ENCODE peak calls at places on chromosome 4, in ten cellular contexts. F is fibroblast of lung, X is OCI-LY7, G is psoas muscle, O is right cardiac atrium, L is upper lobe of right lung, H is left lung, R is ovary, B is astrocyte, U is lower lobe of right lung. N is an unnamed sample.

GRCh38 chr4:142331646-142332045 is 514.5 kb downstream of the INPP4B start:
- DNase-seq in F (peak; percentile 81), X (no peak), G (no peak), O (no peak), L (no peak), H (no peak), R (no peak), B (peak; percentile 72), U (no peak), N (no peak)

GRCh38 chr4:15755781-15756180 is 22.3 kb upstream of the CD38 start:
- DNase-seq in F (no peak), X (no peak), G (no peak), O (no peak), L (no peak), H (no peak), R (no peak), B (no peak), U (no peak), N (no peak)

GRCh38 chr4:165367040-165367439 is 11.8 kb upstream of the CPE start:
- DNase-seq in F (no peak), X (no peak), G (no peak), O (no peak), L (no peak), H (no peak), R (no peak), B (no peak), U (no peak), N (no peak)

GRCh38 chr4:83413676-83414075 is 41.9 kb downstream of the HELQ start:
- DNase-seq in F (no peak), X (no peak), G (no peak), O (no peak), L (no peak), H (no peak), R (no peak), B (no peak), U (no peak), N (no peak)

GRCh38 chr4:22679518-22679897 is 13.2 kb upstream of the GBA3 start:
- DNase-seq in F (no peak), X (no peak), G (no peak), O (no peak), L (no peak), H (no peak), R (no peak), B (no peak), U (no peak), N (no peak)

GRCh38 chr4:171162478-171162877 is 650.7 kb upstream of the GALNTL6 start:
- DNase-seq in F (no peak), X (no peak), G (no peak), O (no peak), L (no peak), H (no peak), R (no peak), B (no peak), U (no peak), N (no peak)

GRCh38 chr4:139440971-139441370 is 12.9 kb upstream of the RAB33B start:
- DNase-seq in F (no peak), X (no peak), G (no peak), O (no peak), L (no peak), H (no peak), R (no peak), B (peak; percentile 44), U (no peak), N (no peak)

GRCh38 chr4:140308366-140309123 is 64.9 kb upstream of the SCOC start:
- DNase-seq in F (peak; percentile 98), X (no peak), G (peak; percentile 75), O (peak; percentile 60), L (no peak), H (no peak), R (peak; percentile 30), B (peak; percentile 95), U (no peak), N (peak; percentile 83)

GRCh38 chr4:2462218-2462991 is 6.5 kb upstream of the RNF4 start:
- DNase-seq in F (peak; percentile 75), X (peak; percentile 84), G (peak; percentile 73), O (peak; percentile 65), L (peak; percentile 82), H (peak; percentile 89), R (peak; percentile 65), B (peak; percentile 69), U (peak; percentile 76), N (peak; percentile 88)

GRCh38 chr4:118373614-118374255 is 20.9 kb upstream of the PRSS12 start:
- DNase-seq in F (peak; percentile 51), X (no peak), G (no peak), O (no peak), L (no peak), H (no peak), R (no peak), B (peak; percentile 9), U (no peak), N (no peak)

DNA sequence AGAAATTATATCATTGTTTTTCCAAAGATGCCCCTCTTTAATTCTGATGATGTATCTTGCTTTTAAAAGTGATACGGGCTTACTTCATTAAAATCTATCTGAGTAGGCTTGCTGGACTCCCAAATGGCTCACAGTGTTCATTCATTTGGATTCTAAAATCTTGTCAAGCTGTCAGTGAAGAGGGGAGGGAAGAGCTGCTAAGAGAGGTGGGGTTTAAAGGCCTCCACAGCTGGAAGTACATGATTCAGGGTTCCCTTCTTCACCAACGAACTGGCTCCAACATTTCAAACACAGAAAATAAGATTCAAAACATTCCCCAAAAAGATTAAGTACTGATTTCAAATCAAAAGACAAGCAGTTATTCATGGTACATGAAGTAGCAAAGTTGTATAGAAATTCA is 132.9 kb upstream of the NAP1L5 start:
- DNase-seq in F (no peak), X (no peak), G (no peak), O (no peak), L (no peak), H (no peak), R (no peak), B (no peak), U (no peak), N (no peak)
- H3K4me3 ChIP-seq in F (no peak overlapping the region), X (no peak overlapping the region), G (no peak overlapping the region), O (no peak overlapping the region), L (no peak overlapping the region), H (no peak overlapping the region), R (no peak overlapping the region), B (no peak overlapping the region), U (no peak overlapping the region), N (no peak overlapping the region)

GRCh38 chr4:19119904-19120303 is 1098.3 kb upstream of the LCORL start:
- DNase-seq in F (no peak), X (no peak), G (no peak), O (no peak), L (no peak), H (no peak), R (no peak), B (no peak), U (no peak), N (no peak)
- H3K9me3 ChIP-seq in F (no peaks in the 10 kb centered on the region), X (peaks cover 4% of the 10 kb centered on the region), G (no peaks in the 10 kb centered on the region), O (no peaks in the 10 kb centered on the region), L (no peaks in the 10 kb centered on the region), H (no peaks in the 10 kb centered on the region), R (no peaks in the 10 kb centered on the region), B (no peaks in the 10 kb centered on the region), U (no peaks in the 10 kb centered on the region), N (peaks cover 1% of the 10 kb centered on the region)

GRCh38 chr4:128553665-128554515 is 255.6 kb upstream of the JADE1 start:
- DNase-seq in F (no peak), X (no peak), G (no peak), O (no peak), L (no peak), H (no peak), R (no peak), B (no peak), U (no peak), N (no peak)
- H3K27ac ChIP-seq in F (peak overlapping the region; percentile 83), X (no peak overlapping the region), G (peak overlapping the region; percentile 98), O (peak overlapping the region; percentile 21), L (peak overlapping the region; percentile 88), H (peak overlapping the region; percentile 93), R (no peak overlapping the region), B (peak overlapping the region; percentile 91), U (peak overlapping the region; percentile 94), N (no peak overlapping the region)

DNA sequence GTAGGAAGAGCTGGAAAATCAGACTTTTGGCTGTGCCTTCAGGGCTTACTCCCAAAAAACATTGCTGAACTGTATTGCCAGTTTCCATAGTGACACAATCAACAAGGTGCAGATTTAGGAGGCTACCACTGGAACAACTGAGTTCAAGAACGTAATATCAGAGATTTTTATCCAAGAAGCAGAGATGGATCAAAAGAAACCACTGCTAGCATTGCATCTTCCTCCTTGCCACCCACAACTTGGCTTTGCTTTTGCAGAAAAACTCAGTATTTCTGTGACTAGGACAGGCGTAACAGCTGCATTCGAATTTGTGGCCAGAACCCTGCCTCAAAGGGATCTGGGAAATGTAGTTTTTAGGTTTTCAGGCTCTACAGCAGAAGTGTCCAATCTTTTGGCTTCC is 27.8 kb upstream of the WDFY3 start:
- DNase-seq in F (peak; percentile 5), X (no peak), G (no peak), O (no peak), L (no peak), H (no peak), R (no peak), B (no peak), U (no peak), N (no peak)
- H3K4me3 ChIP-seq in F (no peak overlapping the region), X (no peak overlapping the region), G (no peak overlapping the region), O (peak overlapping the region; percentile 45), L (no peak overlapping the region), H (no peak overlapping the region), R (no peak overlapping the region), B (no peak overlapping the region), U (no peak overlapping the region), N (no peak overlapping the region)

DNA sequence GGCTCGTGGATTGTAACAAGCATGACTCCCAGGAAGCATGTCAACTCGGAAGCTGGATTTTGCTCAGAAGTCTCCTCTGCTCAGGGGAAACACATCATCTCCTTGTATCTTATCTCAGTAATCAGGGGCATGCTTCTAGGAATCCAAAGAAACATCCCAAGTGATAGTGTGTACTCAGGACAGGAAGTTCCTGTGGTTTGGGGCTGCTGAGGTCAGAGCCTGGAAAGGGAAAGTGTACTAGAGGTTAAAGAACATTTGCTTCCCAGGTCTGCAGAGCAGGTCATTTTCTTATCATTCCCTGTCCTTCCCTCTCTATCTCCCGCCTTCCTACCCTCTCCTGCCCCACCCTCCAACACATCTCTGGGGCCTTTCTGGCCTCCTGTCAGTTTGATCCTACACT is 38.8 kb downstream of the SLC34A2 start:
- DNase-seq in F (no peak), X (no peak), G (no peak), O (no peak), L (no peak), H (no peak), R (no peak), B (no peak), U (no peak), N (no peak)
- H3K9me3 ChIP-seq in F (no peaks in the 10 kb centered on the region), X (no peaks in the 10 kb centered on the region), G (peaks cover 4% of the 10 kb centered on the region), O (no peaks in the 10 kb centered on the region), L (no peaks in the 10 kb centered on the region), H (no peaks in the 10 kb centered on the region), R (no peaks in the 10 kb centered on the region), B (peaks cover 3% of the 10 kb centered on the region), U (peaks cover 6% of the 10 kb centered on the region), N (no peaks in the 10 kb centered on the region)